ENCODE peak calls at places on chromosomes 1 and 21, in four cellular contexts. One of them, this sample, is unnamed.

GRCh38 chr1:20405893-20406604 is 80.0 kb downstream of the CAMK2N1 start:
- DNase-seq in IMR-90: peak
- DNase-seq in adrenal gland: peak
- DNase-seq in body of pancreas: no peak
- DNase-seq in this sample: no peak

GRCh38 chr1:30258471-30258870 is 464.9 kb downstream of the MATN1 start:
- DNase-seq in body of pancreas: no peak
- DNase-seq in adrenal gland: no peak
- DNase-seq in IMR-90: no peak
- DNase-seq in this sample: no peak

GRCh38 chr1:36217667-36218066 is 6.6 kb upstream of the THRAP3 start:
- DNase-seq in body of pancreas: no peak
- DNase-seq in adrenal gland: no peak
- DNase-seq in IMR-90: peak
- DNase-seq in this sample: no peak

GRCh38 chr1:192575499-192576189 is at the start of gene RGS1:
- DNase-seq in body of pancreas: peak
- DNase-seq in adrenal gland: peak
- DNase-seq in IMR-90: no peak
- DNase-seq in this sample: no peak

GRCh38 chr1:160971618-160972056 is 17.0 kb upstream of the ITLN2 start:
- DNase-seq in body of pancreas: no peak
- DNase-seq in IMR-90: no peak
- DNase-seq in adrenal gland: no peak
- DNase-seq in this sample: no peak

GRCh38 chr1:205001101-205001620 is 41.9 kb upstream of the CNTN2 start:
- DNase-seq in IMR-90: no peak
- DNase-seq in body of pancreas: no peak
- DNase-seq in adrenal gland: no peak
- DNase-seq in this sample: no peak

GRCh38 chr21:44723177-44724131 is 12.1 kb upstream of the TSPEAR start:
- DNase-seq in adrenal gland: no peak
- DNase-seq in body of pancreas: no peak
- DNase-seq in IMR-90: no peak
- DNase-seq in this sample: no peak

GRCh38 chr1:16241116-16241763 is 4.3 kb upstream of the CPLANE2 start:
- DNase-seq in body of pancreas: no peak
- DNase-seq in adrenal gland: no peak
- DNase-seq in IMR-90: no peak
- DNase-seq in this sample: no peak

GRCh38 chr1:200512191-200512590 is 102.4 kb upstream of the ZNF281 start:
- DNase-seq in IMR-90: peak
- DNase-seq in body of pancreas: no peak
- DNase-seq in adrenal gland: no peak
- DNase-seq in this sample: peak

GRCh38 chr1:221756830-221757551 is 15.1 kb upstream of the DUSP10 start:
- DNase-seq in body of pancreas: no peak
- DNase-seq in adrenal gland: no peak
- DNase-seq in IMR-90: peak
- DNase-seq in this sample: no peak

GRCh38 chr21:41196990-41197389 is 29.0 kb downstream of the BACE2 start:
- DNase-seq in IMR-90: peak
- DNase-seq in body of pancreas: no peak
- DNase-seq in adrenal gland: no peak
- DNase-seq in this sample: no peak

GRCh38 chr1:905811-906531 is 17.8 kb upstream of the SAMD11 start:
- DNase-seq in IMR-90: no peak
- DNase-seq in body of pancreas: peak
- DNase-seq in adrenal gland: peak
- DNase-seq in this sample: no peak

GRCh38 chr1:225191199-225191753 is 236.6 kb downstream of the LBR start:
- DNase-seq in IMR-90: no peak
- DNase-seq in body of pancreas: no peak
- DNase-seq in adrenal gland: no peak
- DNase-seq in this sample: no peak

GRCh38 chr1:11749203-11749689 is 12.7 kb upstream of the C1orf167 start:
- DNase-seq in body of pancreas: no peak
- DNase-seq in adrenal gland: no peak
- DNase-seq in IMR-90: no peak
- DNase-seq in this sample: no peak

GRCh38 chr21:41321211-41321907 is 4.8 kb downstream of the FAM3B start:
- DNase-seq in IMR-90: no peak
- DNase-seq in body of pancreas: no peak
- DNase-seq in adrenal gland: no peak
- DNase-seq in this sample: no peak

GRCh38 chr1:17156108-17156507 is 36.9 kb upstream of the PADI2 start:
- DNase-seq in adrenal gland: no peak
- DNase-seq in body of pancreas: no peak
- DNase-seq in IMR-90: peak
- DNase-seq in this sample: no peak

GRCh38 chr21:36719614-36720013 is 20.7 kb downstream of the SIM2 start:
- DNase-seq in adrenal gland: no peak
- DNase-seq in IMR-90: no peak
- DNase-seq in body of pancreas: peak
- DNase-seq in this sample: no peak

GRCh38 chr1:213914351-213914750 is 73.4 kb upstream of the PROX1 start:
- DNase-seq in body of pancreas: no peak
- DNase-seq in IMR-90: no peak
- DNase-seq in adrenal gland: no peak
- DNase-seq in this sample: no peak

GRCh38 chr1:223683586-223684487 is 18.3 kb upstream of the CAPN8 start:
- DNase-seq in body of pancreas: peak
- DNase-seq in adrenal gland: peak
- DNase-seq in IMR-90: peak
- DNase-seq in this sample: no peak

GRCh38 chr1:119594386-119594785 is 53.7 kb downstream of the ZNF697 start:
- DNase-seq in body of pancreas: no peak
- DNase-seq in IMR-90: no peak
- DNase-seq in adrenal gland: no peak
- DNase-seq in this sample: no peak

GRCh38 chr1:230891984-230892383 is 23.7 kb upstream of the C1orf198 start:
- DNase-seq in adrenal gland: no peak
- DNase-seq in IMR-90: no peak
- DNase-seq in body of pancreas: no peak
- DNase-seq in this sample: no peak

GRCh38 chr21:35801388-35801787 is 258.9 kb downstream of the SETD4 start:
- DNase-seq in adrenal gland: no peak
- DNase-seq in body of pancreas: no peak
- DNase-seq in IMR-90: no peak
- DNase-seq in this sample: no peak

GRCh38 chr1:198788561-198789064 is 149.8 kb downstream of the PTPRC start:
- DNase-seq in IMR-90: no peak
- DNase-seq in body of pancreas: no peak
- DNase-seq in adrenal gland: peak
- DNase-seq in this sample: no peak

GRCh38 chr1:18139198-18139981 is 31.8 kb downstream of the IGSF21 start:
- DNase-seq in adrenal gland: no peak
- DNase-seq in IMR-90: no peak
- DNase-seq in body of pancreas: no peak
- DNase-seq in this sample: no peak

GRCh38 chr1:209756608-209757445 is 974 bp downstream of the TRAF3IP3 start:
- DNase-seq in body of pancreas: no peak
- DNase-seq in IMR-90: no peak
- DNase-seq in adrenal gland: no peak
- DNase-seq in this sample: no peak

GRCh38 chr1:116465845-116466685 is 93.0 kb downstream of the ATP1A1 start:
- DNase-seq in adrenal gland: no peak
- DNase-seq in body of pancreas: no peak
- DNase-seq in IMR-90: no peak
- DNase-seq in this sample: no peak

GRCh38 chr1:84303154-84303830 is 1.8 kb downstream of the SAMD13 start:
- DNase-seq in adrenal gland: no peak
- DNase-seq in body of pancreas: no peak
- DNase-seq in IMR-90: peak
- DNase-seq in this sample: no peak
- H3K4me3 ChIP-seq in adrenal gland: no peak
- H3K4me3 ChIP-seq in body of pancreas: no peak
- H3K4me3 ChIP-seq in IMR-90: peak
- H3K4me3 ChIP-seq in this sample: peak

DNA sequence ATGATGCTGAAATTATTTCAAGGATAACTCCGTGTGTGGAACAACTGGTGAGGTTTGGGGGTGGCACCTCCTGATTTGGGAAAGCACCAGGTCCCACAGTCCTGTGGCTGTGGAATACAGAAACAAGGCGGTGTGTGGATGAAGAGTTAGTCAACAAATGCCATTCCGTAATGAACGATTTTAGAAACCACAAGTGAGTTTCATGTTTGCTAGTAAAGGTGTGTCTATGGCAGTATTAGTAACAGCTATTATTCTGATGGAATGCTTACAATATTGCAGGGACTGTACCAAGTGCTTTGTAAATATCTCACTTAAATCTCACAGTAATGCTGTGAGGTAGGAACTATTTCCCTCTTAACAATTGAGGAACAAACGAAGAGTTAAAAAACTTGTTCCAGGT is 53.8 kb downstream of the B3GALNT2 start:
- DNase-seq in body of pancreas: no peak
- DNase-seq in adrenal gland: no peak
- DNase-seq in IMR-90: no peak
- DNase-seq in this sample: no peak
- H3K27ac ChIP-seq in body of pancreas: no peak
- H3K27ac ChIP-seq in adrenal gland: peak
- H3K27ac ChIP-seq in IMR-90: no peak
- H3K27ac ChIP-seq in this sample: no peak

GRCh38 chr1:235093013-235093618 is 35.5 kb downstream of the TOMM20 start:
- DNase-seq in body of pancreas: no peak
- DNase-seq in adrenal gland: peak
- DNase-seq in IMR-90: peak
- DNase-seq in this sample: no peak

GRCh38 chr1:235088440-235088839 is 40.2 kb downstream of the TOMM20 start:
- DNase-seq in adrenal gland: no peak
- DNase-seq in body of pancreas: no peak
- DNase-seq in IMR-90: no peak
- DNase-seq in this sample: no peak

GRCh38 chr1:235088907-235089306 is 39.7 kb downstream of the TOMM20 start:
- DNase-seq in body of pancreas: no peak
- DNase-seq in adrenal gland: no peak
- DNase-seq in IMR-90: no peak
- DNase-seq in this sample: no peak

GRCh38 chr1:235087906-235088305 is 40.7 kb downstream of the TOMM20 start:
- DNase-seq in IMR-90: no peak
- DNase-seq in adrenal gland: no peak
- DNase-seq in body of pancreas: no peak
- DNase-seq in this sample: no peak

DNA sequence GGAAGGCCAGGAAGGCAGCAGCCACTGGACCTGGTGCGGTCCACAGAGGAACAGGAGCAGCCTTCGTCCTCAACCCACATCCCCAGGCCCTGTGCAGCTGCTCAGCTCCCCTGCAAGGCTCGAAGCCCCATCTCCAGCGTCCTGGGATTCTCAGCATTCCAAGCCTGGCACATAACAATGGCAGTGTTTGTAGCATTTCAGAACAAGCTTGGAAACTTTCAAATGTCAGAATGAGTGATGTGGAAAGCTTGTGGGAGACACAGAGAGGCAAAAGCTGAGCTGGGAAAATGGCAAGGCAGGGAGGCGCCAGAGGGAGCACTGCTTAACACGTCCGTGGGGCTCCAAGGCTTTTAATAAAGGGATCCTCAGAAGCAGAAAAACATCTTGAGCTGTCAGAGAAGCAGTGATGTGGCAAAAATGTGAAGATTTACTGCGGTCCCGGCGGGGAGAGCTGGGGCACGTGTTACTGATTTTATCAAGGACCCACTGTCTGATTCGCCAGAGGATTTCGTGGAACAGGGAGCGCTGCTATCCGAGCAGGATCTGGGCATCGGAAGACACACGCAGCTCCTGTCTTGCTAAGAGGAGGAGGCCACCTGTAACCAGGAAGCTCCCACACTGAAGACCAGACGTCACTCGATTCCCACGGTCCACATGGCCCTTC is 38.1 kb downstream of the TOMM20 start:
- DNase-seq in IMR-90: no peak
- DNase-seq in adrenal gland: no peak
- DNase-seq in body of pancreas: peak
- DNase-seq in this sample: no peak
- TF ChIP-seq CTCF in IMR-90: no peak
- TF ChIP-seq CTCF in adrenal gland: no peak
- TF ChIP-seq CTCF in body of pancreas: no peak
- TF ChIP-seq CTCF in this sample: no peak

DNA sequence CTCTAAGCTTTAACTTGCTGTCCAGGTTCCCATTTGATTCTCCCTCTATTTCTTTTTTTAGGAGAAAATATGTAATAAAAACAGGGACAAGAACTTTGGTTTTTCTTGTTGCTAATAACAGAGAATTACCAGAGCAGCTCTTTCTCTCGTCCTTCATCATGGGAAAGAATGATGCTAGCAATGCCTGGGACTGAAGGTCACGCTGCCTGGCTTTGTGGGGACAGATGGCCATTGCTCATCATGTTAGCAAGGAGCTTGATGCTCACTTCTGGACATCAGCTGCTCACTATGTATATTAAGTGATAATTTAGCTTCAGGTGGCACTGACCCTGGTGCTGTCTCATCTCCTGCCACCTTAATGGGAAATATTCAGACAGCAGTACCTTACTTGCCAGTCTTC is 77.4 kb upstream of the AKT3 start:
- DNase-seq in IMR-90: no peak
- DNase-seq in body of pancreas: no peak
- DNase-seq in adrenal gland: no peak
- DNase-seq in this sample: no peak
- H3K4me3 ChIP-seq in IMR-90: no peak
- H3K4me3 ChIP-seq in body of pancreas: no peak
- H3K4me3 ChIP-seq in adrenal gland: no peak
- H3K4me3 ChIP-seq in this sample: no peak

GRCh38 chr1:167517535-167518330 is 596 bp downstream of the CD247 start:
- DNase-seq in adrenal gland: peak
- DNase-seq in body of pancreas: no peak
- DNase-seq in IMR-90: no peak
- DNase-seq in this sample: no peak
- H3K27ac ChIP-seq in adrenal gland: no peak
- H3K27ac ChIP-seq in body of pancreas: no peak
- H3K27ac ChIP-seq in IMR-90: no peak
- H3K27ac ChIP-seq in this sample: no peak

DNA sequence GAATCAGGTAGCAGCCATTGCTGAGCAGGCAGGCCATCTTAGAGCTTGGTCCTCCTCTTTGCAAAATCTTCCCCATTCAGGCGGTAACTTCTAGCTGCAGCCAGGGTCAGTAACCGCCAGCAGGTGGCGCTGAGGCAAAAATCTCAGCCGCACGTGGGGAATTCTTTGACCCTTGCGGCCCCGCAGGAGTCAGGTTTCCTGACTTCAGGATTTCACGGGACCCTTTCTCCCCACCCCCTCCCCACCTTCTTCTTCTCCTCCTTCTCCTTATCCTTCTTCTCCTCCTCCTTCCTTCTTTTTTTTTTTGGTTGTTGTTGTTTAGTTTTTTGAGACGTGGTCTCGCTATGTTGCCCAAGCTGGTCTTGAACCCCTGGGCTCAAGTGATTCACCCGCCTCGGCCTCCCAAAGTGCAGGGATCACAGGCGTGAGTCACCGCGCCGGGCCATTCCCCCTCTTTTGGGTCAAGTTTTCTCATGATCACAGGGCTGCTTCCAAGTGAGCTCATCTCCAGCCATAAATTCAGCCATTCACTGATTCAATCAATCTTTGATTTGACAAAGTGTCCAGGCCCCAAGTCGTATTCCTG is 33.4 kb upstream of the TENT5B start:
- DNase-seq in body of pancreas: peak
- DNase-seq in IMR-90: peak
- DNase-seq in adrenal gland: peak
- DNase-seq in this sample: peak
- TF ChIP-seq CTCF in body of pancreas: peak
- TF ChIP-seq CTCF in IMR-90: peak
- TF ChIP-seq CTCF in adrenal gland: peak
- TF ChIP-seq CTCF in this sample: peak

GRCh38 chr1:61094677-61095076 is 12.3 kb downstream of the NFIA start:
- DNase-seq in IMR-90: no peak
- DNase-seq in body of pancreas: no peak
- DNase-seq in adrenal gland: no peak
- DNase-seq in this sample: no peak
- H3K4me3 ChIP-seq in IMR-90: no peak
- H3K4me3 ChIP-seq in body of pancreas: no peak
- H3K4me3 ChIP-seq in adrenal gland: no peak
- H3K4me3 ChIP-seq in this sample: no peak

This sample was measured in AG04450.